ENCODE peak calls at places on chromosomes 11 and 22, in nine cellular contexts. S, D, M, A, O, I, G, X and J are unnamed samples.

GRCh38 chr22:35435201-35435712 is 35.3 kb downstream of the MCM5 start:
- DNase-seq in S (no peak), D (no peak), M (no peak), A (no peak), O (no peak), I (no peak), G (no peak), X (no peak), J (no peak)

GRCh38 chr11:8717876-8718753 is 35.5 kb downstream of the RPL27A start:
- DNase-seq in S (no peak), D (peak), M (peak), A (no peak), O (no peak), I (no peak), G (peak), X (peak), J (peak)

GRCh38 chr11:129252621-129253020 is 60.5 kb upstream of the ARHGAP32 start:
- DNase-seq in S (no peak), D (no peak), M (no peak), A (no peak), O (no peak), I (no peak), G (no peak), X (no peak), J (no peak)

GRCh38 chr22:35400335-35400680 is 368 bp downstream of the MCM5 start:
- DNase-seq in S (no peak), D (no peak), M (no peak), A (no peak), O (no peak), I (no peak), G (no peak), X (no peak), J (no peak)

GRCh38 chr11:17564687-17565042 is 17.6 kb downstream of the OTOG start:
- DNase-seq in S (no peak), D (no peak), M (no peak), A (no peak), O (no peak), I (no peak), G (no peak), X (no peak), J (no peak)

GRCh38 chr11:119807841-119808240 is 78.8 kb upstream of the NECTIN1 start:
- DNase-seq in S (no peak), D (no peak), M (no peak), A (no peak), O (no peak), I (no peak), G (no peak), X (no peak), J (no peak)

GRCh38 chr11:122287401-122287800 is 171.4 kb upstream of the BLID start:
- DNase-seq in S (no peak), D (no peak), M (no peak), A (no peak), O (no peak), I (no peak), G (no peak), X (no peak), J (no peak)

GRCh38 chr11:533049-533585 is 2.3 kb downstream of the HRAS start:
- DNase-seq in S (no peak), D (no peak), M (no peak), A (no peak), O (peak), I (no peak), G (no peak), X (no peak), J (no peak)

GRCh38 chr11:10856689-10857603 is 907 bp downstream of the ZBED5 start:
- DNase-seq in S (no peak), D (peak), M (peak), A (peak), O (no peak), I (no peak), G (peak), X (peak), J (peak)

GRCh38 chr11:65859134-65859811 is 960 bp upstream of the MUS81 start:
- DNase-seq in S (peak), D (peak), M (peak), A (peak), O (peak), I (peak), G (peak), X (peak), J (peak)
- TF ChIP-seq CTCF in S (no peak), D (no peak), M (no peak), A (no peak), O (peak), I (no peak), G (no peak), X (peak), J (peak)

GRCh38 chr11:90309693-90310092 is 86.8 kb upstream of the CHORDC1 start:
- DNase-seq in S (no peak), D (no peak), M (no peak), A (no peak), O (no peak), I (no peak), G (no peak), X (no peak), J (no peak)

DNA sequence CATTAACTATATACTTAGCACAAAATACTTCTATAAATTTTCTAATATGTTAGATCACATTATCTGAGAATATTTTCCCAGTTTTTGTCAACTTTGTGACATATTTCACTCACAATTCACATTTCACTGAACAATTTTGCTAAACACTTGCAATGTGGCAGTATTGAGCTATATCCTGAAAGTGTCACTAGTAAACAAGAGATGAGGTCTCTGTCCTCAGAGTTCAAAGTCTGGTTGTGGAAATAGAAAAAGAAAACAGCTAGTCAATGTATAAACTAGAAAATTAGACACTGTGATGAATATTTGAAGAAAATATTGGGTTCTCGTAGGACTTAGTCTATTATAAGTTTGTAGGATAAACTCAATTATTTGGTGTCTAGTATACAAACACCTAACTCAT is 87.4 kb upstream of the CHORDC1 start:
- DNase-seq in S (no peak), D (no peak), M (no peak), A (peak), O (no peak), I (no peak), G (no peak), X (no peak), J (no peak)
- TF ChIP-seq CTCF in S (no peak), D (no peak), M (no peak), A (peak), O (no peak), I (peak), G (no peak), X (no peak), J (no peak)

DNA sequence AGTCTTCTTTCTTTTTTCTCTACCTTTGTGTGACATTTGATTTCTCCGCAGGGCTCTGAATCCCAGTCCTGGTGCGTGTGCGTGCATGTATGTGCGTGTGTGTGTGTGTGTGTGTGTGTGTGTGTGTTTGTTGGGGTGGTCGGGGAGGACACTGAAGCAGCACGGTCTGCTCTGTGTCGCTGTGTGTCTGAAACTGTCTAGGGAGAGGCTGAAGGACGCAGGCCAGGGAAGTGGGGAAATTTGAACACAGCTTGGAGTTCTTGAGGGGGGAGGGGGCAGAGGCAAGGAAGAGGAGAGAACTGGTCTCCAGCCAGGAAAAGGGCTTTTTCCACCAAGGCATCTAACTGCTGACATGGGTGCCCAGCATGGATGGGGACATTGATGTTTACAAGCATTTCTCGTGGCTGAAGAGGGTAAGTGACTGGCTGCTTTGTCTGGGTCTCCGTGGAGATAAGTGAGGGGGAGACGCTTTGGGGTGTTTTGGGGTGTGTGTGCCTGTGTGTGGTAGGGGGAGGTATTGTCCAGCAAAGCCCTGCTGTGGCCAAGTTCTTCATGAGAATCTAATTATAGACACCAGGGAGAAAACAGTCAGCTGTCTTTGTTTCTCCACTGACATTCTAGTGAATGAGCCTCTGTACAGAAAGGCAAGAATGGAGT is 63.6 kb downstream of the PPFIBP2 start:
- DNase-seq in S (no peak), D (no peak), M (no peak), A (no peak), O (no peak), I (peak), G (no peak), X (no peak), J (no peak)
- TF ChIP-seq CTCF in S (no peak), D (no peak), M (no peak), A (no peak), O (no peak), I (peak), G (no peak), X (no peak), J (no peak)

DNA sequence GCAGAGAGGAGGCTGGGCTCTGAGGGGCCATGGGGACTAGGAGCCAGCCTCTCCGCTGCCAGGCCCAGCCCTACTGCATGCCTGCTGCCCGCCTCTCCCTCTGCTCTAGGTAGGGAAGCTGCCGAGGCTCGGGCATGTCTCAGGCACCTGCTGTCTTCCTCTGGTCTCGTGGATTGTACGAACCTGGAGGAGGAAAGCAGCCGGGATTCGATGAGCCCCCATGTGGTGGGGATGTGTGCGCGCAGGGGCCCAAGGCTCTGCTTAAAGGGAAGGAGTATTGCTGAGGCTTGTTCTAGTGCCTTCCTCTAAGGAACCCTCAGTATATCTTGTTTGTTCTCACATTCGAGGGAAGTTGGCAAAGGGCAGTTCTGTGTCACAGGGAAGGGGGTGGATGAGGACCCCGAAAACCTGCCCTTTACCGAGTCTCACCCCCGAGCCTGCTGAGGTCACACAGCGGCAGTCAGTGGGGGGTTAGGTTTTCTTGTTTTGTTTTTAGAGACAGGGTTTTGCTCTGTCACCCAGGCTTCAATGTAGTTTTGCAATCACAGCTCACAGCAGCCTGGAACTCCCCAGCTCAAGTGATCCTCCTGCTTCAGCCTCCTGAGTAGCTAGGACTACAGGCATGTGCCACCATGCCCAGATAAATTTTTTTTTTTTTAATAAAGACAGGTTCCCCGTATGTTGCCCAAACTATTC is 21.3 kb downstream of the DAGLA start:
- DNase-seq in S (no peak), D (no peak), M (peak), A (peak), O (no peak), I (no peak), G (peak), X (no peak), J (no peak)
- TF ChIP-seq CTCF in S (no peak), D (no peak), M (peak), A (peak), O (peak), I (peak), G (peak), X (peak), J (no peak)

GRCh38 chr11:22928207-22928917 is 68.1 kb upstream of the CCDC179 start:
- DNase-seq in S (no peak), D (no peak), M (no peak), A (no peak), O (no peak), I (no peak), G (no peak), X (no peak), J (no peak)
- TF ChIP-seq CTCF in S (no peak), D (no peak), M (no peak), A (no peak), O (no peak), I (no peak), G (no peak), X (peak), J (no peak)

GRCh38 chr11:67310246-67311050 is 7.1 kb downstream of the SSH3 start:
- DNase-seq in S (no peak), D (no peak), M (no peak), A (no peak), O (no peak), I (no peak), G (no peak), X (peak), J (no peak)

GRCh38 chr11:67309166-67309565 is 5.8 kb downstream of the SSH3 start:
- DNase-seq in S (no peak), D (no peak), M (no peak), A (no peak), O (no peak), I (no peak), G (no peak), X (no peak), J (no peak)

GRCh38 chr11:67308031-67308866 is 4.9 kb downstream of the SSH3 start:
- DNase-seq in S (no peak), D (no peak), M (no peak), A (no peak), O (no peak), I (no peak), G (no peak), X (no peak), J (peak)

GRCh38 chr11:67311051-67311555 is 7.8 kb downstream of the SSH3 start:
- DNase-seq in S (no peak), D (no peak), M (no peak), A (no peak), O (no peak), I (no peak), G (no peak), X (no peak), J (no peak)

GRCh38 chr11:67309661-67310061 is 6.3 kb downstream of the SSH3 start:
- DNase-seq in S (no peak), D (no peak), M (no peak), A (no peak), O (no peak), I (no peak), G (no peak), X (no peak), J (no peak)
- TF ChIP-seq CTCF in S (no peak), D (no peak), M (no peak), A (no peak), O (no peak), I (no peak), G (no peak), X (no peak), J (no peak)